ENCODE peak calls at places on chromosomes 3 and 15, in eight cellular contexts. One of them, this sample, is unnamed.

GRCh38 chr15:29612096-29612495 is 210.2 kb downstream of the TJP1 start:
- DNase-seq in endothelial cell of umbilical vein: peak
- DNase-seq in activated naive CD4-positive, alpha-beta T cell treated with anti-CD3 and anti-CD28 coated beads for 36 hours: no peak
- DNase-seq in AG09319: peak
- DNase-seq in astrocyte of the spinal cord: peak
- DNase-seq in T1000: peak
- DNase-seq in T-helper 1 cell: no peak
- DNase-seq in HFF-Myc: no peak
- DNase-seq in this sample: no peak

GRCh38 chr15:74226761-74227540 is 9.2 kb upstream of the CCDC33 start:
- DNase-seq in endothelial cell of umbilical vein: no peak
- DNase-seq in activated naive CD4-positive, alpha-beta T cell treated with anti-CD3 and anti-CD28 coated beads for 36 hours: no peak
- DNase-seq in AG09319: no peak
- DNase-seq in astrocyte of the spinal cord: no peak
- DNase-seq in T1000: no peak
- DNase-seq in T-helper 1 cell: no peak
- DNase-seq in HFF-Myc: no peak
- DNase-seq in this sample: no peak

GRCh38 chr15:74130089-74130848 is at the start of gene ISLR2:
- DNase-seq in endothelial cell of umbilical vein: no peak
- DNase-seq in activated naive CD4-positive, alpha-beta T cell treated with anti-CD3 and anti-CD28 coated beads for 36 hours: no peak
- DNase-seq in AG09319: no peak
- DNase-seq in astrocyte of the spinal cord: peak
- DNase-seq in T1000: no peak
- DNase-seq in T-helper 1 cell: no peak
- DNase-seq in HFF-Myc: no peak
- DNase-seq in this sample: no peak

GRCh38 chr15:94403246-94403824 is 172.0 kb downstream of the MCTP2 start:
- DNase-seq in endothelial cell of umbilical vein: peak
- DNase-seq in activated naive CD4-positive, alpha-beta T cell treated with anti-CD3 and anti-CD28 coated beads for 36 hours: no peak
- DNase-seq in AG09319: no peak
- DNase-seq in astrocyte of the spinal cord: no peak
- DNase-seq in T1000: no peak
- DNase-seq in T-helper 1 cell: no peak
- DNase-seq in HFF-Myc: no peak
- DNase-seq in this sample: peak

GRCh38 chr15:85582076-85582718 is 201.8 kb downstream of the AKAP13 start:
- DNase-seq in endothelial cell of umbilical vein: peak
- DNase-seq in activated naive CD4-positive, alpha-beta T cell treated with anti-CD3 and anti-CD28 coated beads for 36 hours: peak
- DNase-seq in AG09319: peak
- DNase-seq in astrocyte of the spinal cord: peak
- DNase-seq in T1000: no peak
- DNase-seq in T-helper 1 cell: peak
- DNase-seq in HFF-Myc: no peak
- DNase-seq in this sample: no peak

GRCh38 chr3:72821170-72821781 is 27.0 kb downstream of the SHQ1 start:
- DNase-seq in endothelial cell of umbilical vein: peak
- DNase-seq in activated naive CD4-positive, alpha-beta T cell treated with anti-CD3 and anti-CD28 coated beads for 36 hours: peak
- DNase-seq in AG09319: no peak
- DNase-seq in astrocyte of the spinal cord: peak
- DNase-seq in T1000: no peak
- DNase-seq in T-helper 1 cell: no peak
- DNase-seq in HFF-Myc: no peak
- DNase-seq in this sample: peak

GRCh38 chr3:9793161-9793781 is 389 bp downstream of the ARPC4 start:
- DNase-seq in endothelial cell of umbilical vein: peak
- DNase-seq in activated naive CD4-positive, alpha-beta T cell treated with anti-CD3 and anti-CD28 coated beads for 36 hours: peak
- DNase-seq in AG09319: no peak
- DNase-seq in astrocyte of the spinal cord: peak
- DNase-seq in T1000: no peak
- DNase-seq in T-helper 1 cell: peak
- DNase-seq in HFF-Myc: no peak
- DNase-seq in this sample: no peak

GRCh38 chr3:42503251-42503924 is 945 bp downstream of the VIPR1 start:
- DNase-seq in endothelial cell of umbilical vein: no peak
- DNase-seq in activated naive CD4-positive, alpha-beta T cell treated with anti-CD3 and anti-CD28 coated beads for 36 hours: peak
- DNase-seq in AG09319: no peak
- DNase-seq in astrocyte of the spinal cord: no peak
- DNase-seq in T1000: no peak
- DNase-seq in T-helper 1 cell: no peak
- DNase-seq in HFF-Myc: no peak
- DNase-seq in this sample: no peak

GRCh38 chr3:137792633-137793271 is 28.6 kb downstream of the SOX14 start:
- DNase-seq in endothelial cell of umbilical vein: no peak
- DNase-seq in activated naive CD4-positive, alpha-beta T cell treated with anti-CD3 and anti-CD28 coated beads for 36 hours: peak
- DNase-seq in AG09319: no peak
- DNase-seq in astrocyte of the spinal cord: no peak
- DNase-seq in T1000: no peak
- DNase-seq in T-helper 1 cell: no peak
- DNase-seq in HFF-Myc: peak
- DNase-seq in this sample: peak

GRCh38 chr3:46523556-46523955 is 25.8 kb downstream of the RTP3 start:
- DNase-seq in endothelial cell of umbilical vein: no peak
- DNase-seq in activated naive CD4-positive, alpha-beta T cell treated with anti-CD3 and anti-CD28 coated beads for 36 hours: no peak
- DNase-seq in AG09319: no peak
- DNase-seq in astrocyte of the spinal cord: no peak
- DNase-seq in T1000: no peak
- DNase-seq in T-helper 1 cell: no peak
- DNase-seq in HFF-Myc: no peak
- DNase-seq in this sample: no peak

GRCh38 chr3:13141991-13142412 is 68.8 kb upstream of the IQSEC1 start:
- DNase-seq in endothelial cell of umbilical vein: no peak
- DNase-seq in activated naive CD4-positive, alpha-beta T cell treated with anti-CD3 and anti-CD28 coated beads for 36 hours: peak
- DNase-seq in AG09319: no peak
- DNase-seq in astrocyte of the spinal cord: peak
- DNase-seq in T1000: peak
- DNase-seq in T-helper 1 cell: no peak
- DNase-seq in HFF-Myc: peak
- DNase-seq in this sample: no peak

GRCh38 chr3:52399131-52399530 is 45.8 kb downstream of the SEMA3G start:
- DNase-seq in endothelial cell of umbilical vein: no peak
- DNase-seq in activated naive CD4-positive, alpha-beta T cell treated with anti-CD3 and anti-CD28 coated beads for 36 hours: no peak
- DNase-seq in AG09319: no peak
- DNase-seq in astrocyte of the spinal cord: no peak
- DNase-seq in T1000: no peak
- DNase-seq in T-helper 1 cell: no peak
- DNase-seq in HFF-Myc: no peak
- DNase-seq in this sample: no peak

GRCh38 chr3:181103605-181104004 is 114.1 kb upstream of the DNAJC19 start:
- DNase-seq in endothelial cell of umbilical vein: no peak
- DNase-seq in activated naive CD4-positive, alpha-beta T cell treated with anti-CD3 and anti-CD28 coated beads for 36 hours: peak
- DNase-seq in AG09319: no peak
- DNase-seq in astrocyte of the spinal cord: no peak
- DNase-seq in T1000: no peak
- DNase-seq in T-helper 1 cell: no peak
- DNase-seq in HFF-Myc: peak
- DNase-seq in this sample: peak

GRCh38 chr3:179450901-179451334 is 352 bp downstream of the GNB4 start:
- DNase-seq in endothelial cell of umbilical vein: peak
- DNase-seq in activated naive CD4-positive, alpha-beta T cell treated with anti-CD3 and anti-CD28 coated beads for 36 hours: no peak
- DNase-seq in AG09319: no peak
- DNase-seq in astrocyte of the spinal cord: no peak
- DNase-seq in T1000: peak
- DNase-seq in T-helper 1 cell: no peak
- DNase-seq in HFF-Myc: no peak
- DNase-seq in this sample: no peak

This sample was measured in SK-N-MC.